ENCODE peak calls at places on chromosomes 2 and 18, in four cellular contexts. J is suprapubic skin, H is OCI-LY7, B is fibroblast of pulmonary artery. A is an unnamed sample.

GRCh38 chr18:26771524-26771923 is 94.0 kb downstream of the AQP4 start:
- DNase-seq in J (no peak), B (peak; percentile 11), H (no peak), A (peak; percentile 35)

GRCh38 chr2:104658149-104658839 is 195.6 kb upstream of the POU3F3 start:
- DNase-seq in H (peak; percentile 2), B (no peak), J (no peak), A (no peak)

GRCh38 chr2:85439111-85439477 is 20.6 kb downstream of the SH2D6 start:
- DNase-seq in J (no peak), B (no peak), H (no peak), A (no peak)

GRCh38 chr2:152649997-152650396 is 67.3 kb downstream of the PRPF40A start:
- DNase-seq in B (no peak), H (no peak), J (no peak), A (no peak)

GRCh38 chr2:49973917-49974368 is 819.6 kb upstream of the FSHR start:
- DNase-seq in J (peak; percentile 70), B (peak; percentile 24), H (no peak), A (no peak)

GRCh38 chr2:105881286-105882136 is 136.8 kb downstream of the NCK2 start:
- DNase-seq in H (no peak), J (no peak), B (no peak), A (no peak)

GRCh38 chr18:2706903-2707302 is 51.4 kb downstream of the SMCHD1 start:
- DNase-seq in B (no peak), H (no peak), J (no peak), A (no peak)

GRCh38 chr2:113186421-113186820 is 12.7 kb downstream of the PSD4 start:
- DNase-seq in J (no peak), B (no peak), H (no peak), A (no peak)

GRCh38 chr2:207792244-207792785 is 22.6 kb upstream of the FZD5 start:
- DNase-seq in J (no peak), H (no peak), B (peak; percentile 79), A (peak; percentile 52)

GRCh38 chr2:191908874-191909273 is 62.0 kb upstream of the CAVIN2 start:
- DNase-seq in J (no peak), B (no peak), H (no peak), A (no peak)

GRCh38 chr18:40949138-40949949 is 1005.7 kb upstream of the PIK3C3 start:
- DNase-seq in H (no peak), J (no peak), B (no peak), A (no peak)

GRCh38 chr18:72197598-72197997 is 346.5 kb downstream of the CBLN2 start:
- DNase-seq in B (no peak), H (no peak), J (no peak), A (no peak)

GRCh38 chr2:166487082-166487654 is 6.9 kb downstream of the SCN7A start:
- DNase-seq in B (no peak), J (no peak), H (no peak), A (no peak)

GRCh38 chr2:166485558-166486193 is 8.4 kb downstream of the SCN7A start:
- DNase-seq in J (no peak), B (peak; percentile 36), H (no peak), A (no peak)
- TF ChIP-seq CTCF in J (no peak), B (no peak), H (no peak), A (no peak)

GRCh38 chr2:175007510-175007909 is 2.3 kb upstream of the CHN1 start:
- DNase-seq in B (no peak), J (no peak), H (no peak), A (no peak)

GRCh38 chr2:175004730-175004979 is 526 bp downstream of the CHN1 start:
- DNase-seq in H (no peak), J (no peak), B (no peak), A (no peak)

GRCh38 chr2:175002547-175003274 is 2.5 kb downstream of the CHN1 start:
- DNase-seq in H (no peak), J (no peak), B (no peak), A (no peak)

GRCh38 chr2:175003875-175004729 is 1.1 kb downstream of the CHN1 start:
- DNase-seq in H (no peak), J (no peak), B (peak; percentile 16), A (no peak)

DNA sequence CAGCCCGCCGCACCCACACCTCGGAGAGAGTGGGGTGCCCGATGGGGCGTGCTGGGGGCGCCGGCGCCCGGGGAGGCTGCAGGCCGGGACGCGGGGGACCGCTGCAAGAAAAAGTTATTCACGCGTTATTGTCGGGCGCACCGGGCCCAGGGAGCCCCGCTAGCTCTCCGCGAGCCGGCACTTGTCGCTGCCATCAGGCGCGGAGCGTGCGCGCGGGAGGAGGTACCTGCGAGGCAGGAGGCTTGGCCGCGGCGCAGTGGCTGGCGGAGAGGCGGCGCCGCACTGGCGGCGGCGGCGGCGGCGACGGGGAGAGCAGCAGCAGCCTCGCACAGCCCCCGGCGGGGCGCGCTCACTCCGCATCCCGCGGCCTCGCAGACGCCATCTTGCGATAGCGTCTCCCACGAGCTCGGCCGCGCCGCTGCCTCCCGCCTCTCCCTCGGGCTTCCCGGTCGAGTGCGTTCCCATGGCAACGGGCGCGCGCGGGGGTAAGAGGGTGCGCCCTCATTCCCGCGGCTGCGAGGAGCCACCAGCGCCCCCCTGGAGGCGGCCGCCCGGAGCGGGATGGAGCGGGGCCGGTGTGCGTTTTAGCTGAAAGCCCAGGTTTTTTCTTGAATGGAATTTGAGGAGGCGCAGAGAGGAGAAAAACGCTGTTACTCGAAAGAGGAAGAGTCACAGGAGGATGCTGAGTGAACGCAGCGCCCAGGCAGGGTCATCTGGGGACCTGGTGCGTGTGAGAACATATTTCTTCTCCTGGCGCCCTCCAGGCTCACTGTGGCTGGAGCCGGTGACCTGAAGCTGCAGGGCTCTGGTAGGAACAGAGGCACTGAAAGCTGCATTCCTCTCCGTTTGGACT is at the start of gene CHN1:
- DNase-seq in H (peak; percentile 23), B (peak; percentile 59), J (peak; percentile 80), A (peak; percentile 63)
- TF ChIP-seq CTCF in H (peak; percentile 14), B (no peak), J (no peak), A (no peak)

GRCh38 chr18:78982186-78982585 is 2.6 kb downstream of the SALL3 start:
- DNase-seq in B (peak; percentile 32), H (no peak), J (no peak), A (no peak)

GRCh38 chr18:78983530-78983929 is 3.9 kb downstream of the SALL3 start:
- DNase-seq in H (no peak), B (no peak), J (no peak), A (no peak)

GRCh38 chr18:78981652-78981955 is 2.0 kb downstream of the SALL3 start:
- DNase-seq in H (no peak), J (no peak), B (no peak), A (no peak)

GRCh38 chr18:78986018-78986481 is 6.4 kb downstream of the SALL3 start:
- DNase-seq in H (peak; percentile 14), B (peak; percentile 42), J (no peak), A (peak; percentile 14)

GRCh38 chr18:78984941-78985784 is 5.5 kb downstream of the SALL3 start:
- DNase-seq in J (no peak), H (peak; percentile 53), B (peak; percentile 29), A (no peak)
- TF ChIP-seq CTCF in J (no peak), H (peak; percentile 63), B (no peak), A (no peak)

DNA sequence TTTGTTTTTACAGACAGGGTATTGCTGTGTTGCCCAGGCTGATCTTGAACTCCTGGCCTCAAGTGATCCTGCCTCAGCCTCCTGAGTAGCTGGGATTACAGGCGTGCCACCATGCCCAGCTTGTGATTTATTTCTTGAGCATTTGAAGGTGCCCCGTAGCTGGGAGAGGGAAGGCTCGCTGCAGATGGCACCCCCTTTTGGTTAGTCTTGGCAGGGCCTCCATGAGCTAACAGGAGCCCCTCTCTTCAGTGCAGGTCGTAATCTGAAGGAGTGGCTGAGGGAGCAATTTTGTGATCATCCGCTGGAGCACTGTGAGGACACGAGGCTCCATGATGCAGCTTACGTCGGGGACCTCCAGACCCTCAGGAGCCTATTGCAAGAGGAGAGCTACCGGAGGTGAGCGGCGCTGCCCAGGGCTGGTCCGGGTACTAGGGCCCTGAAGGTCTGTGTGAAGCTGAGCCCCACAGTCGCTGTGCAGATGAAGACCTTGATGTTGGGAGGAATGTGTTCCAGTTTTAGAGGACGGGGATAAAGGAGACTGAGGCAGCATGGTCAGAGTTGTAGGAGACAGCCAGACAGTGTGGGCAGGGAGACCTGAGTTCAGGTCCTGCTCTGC is 6.7 kb downstream of the ASB1 start:
- DNase-seq in H (no peak), B (no peak), J (no peak), A (no peak)
- TF ChIP-seq CTCF in H (peak; percentile 25), B (no peak), J (no peak), A (no peak)

DNA sequence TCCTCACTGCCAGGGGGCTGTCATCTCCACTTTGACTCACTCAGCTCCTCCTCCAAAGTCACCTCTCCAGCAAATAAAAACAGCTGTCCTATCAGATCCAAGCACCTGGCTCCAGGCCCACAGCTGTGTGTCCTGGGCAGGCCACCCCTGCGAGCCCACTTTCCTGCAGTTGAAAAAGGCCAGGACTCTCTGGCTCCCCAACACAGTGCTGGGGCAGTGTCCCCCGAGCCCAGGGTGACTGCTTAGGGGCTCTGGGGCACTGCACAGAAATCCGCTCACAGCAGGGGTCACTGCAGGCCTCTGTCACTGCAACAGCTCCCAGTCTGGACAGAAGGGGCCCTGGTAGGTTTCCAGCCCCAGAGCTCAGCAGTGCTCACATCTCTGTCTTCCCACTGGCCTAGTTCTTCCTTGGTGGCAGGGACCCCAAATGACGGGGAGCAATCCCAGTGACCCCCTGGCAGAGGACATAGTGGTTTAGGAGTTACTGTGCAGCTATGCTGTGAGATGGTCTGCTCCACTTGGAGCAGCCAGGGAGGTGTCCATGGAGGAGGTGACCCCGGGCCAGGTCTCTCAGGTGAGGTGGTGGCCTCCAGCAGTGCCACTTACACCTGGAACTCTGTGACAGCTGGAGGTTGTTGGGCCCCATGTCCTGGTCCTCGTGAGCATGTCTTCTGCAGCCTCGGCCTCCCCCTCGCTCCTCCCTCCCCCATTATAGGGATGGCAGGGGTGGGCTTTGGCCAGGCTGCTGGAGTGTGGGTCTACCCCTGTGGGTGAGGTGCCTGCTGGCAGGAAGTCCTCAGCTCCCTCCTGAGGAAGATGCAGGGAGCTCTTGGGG is 35.5 kb downstream of the HS6ST1 start:
- DNase-seq in H (no peak), B (no peak), J (no peak), A (no peak)
- TF ChIP-seq CTCF in H (no peak), B (no peak), J (no peak), A (no peak)

A was measured in Calu3.